ENCODE peak calls at places on chromosomes 6 and 20, in five cellular contexts. K, S, W, Q and O are unnamed samples.

GRCh38 chr20:45367126-45367525 is 4.2 kb downstream of the SYS1 start:
- DNase-seq in K (no peak), S (no peak), W (no peak), Q (no peak), O (no peak)

GRCh38 chr6:142276256-142276655 is 25.6 kb upstream of the ADGRG6 start:
- DNase-seq in K (no peak), S (no peak), W (no peak), Q (no peak), O (no peak)

GRCh38 chr6:160238786-160239751 is 19.6 kb downstream of the SLC22A2 start:
- DNase-seq in K (no peak), S (peak; percentile 35), W (no peak), Q (peak; percentile 6), O (no peak)

GRCh38 chr6:112936476-112936875 is 589.3 kb downstream of the RFPL4B start:
- DNase-seq in K (no peak), S (peak; percentile 86), W (no peak), Q (peak; percentile 85), O (peak; percentile 60)

GRCh38 chr6:144335914-144336313 is 50.8 kb downstream of the UTRN start:
- DNase-seq in K (no peak), S (no peak), W (no peak), Q (no peak), O (no peak)

GRCh38 chr6:2979819-2980464 is 8.6 kb upstream of the SERPINB6 start:
- DNase-seq in K (no peak), S (no peak), W (peak; percentile 15), Q (no peak), O (no peak)

GRCh38 chr20:41023549-41023948 is 5.1 kb upstream of the TOP1 start:
- DNase-seq in K (no peak), S (no peak), W (no peak), Q (no peak), O (no peak)

GRCh38 chr20:5508044-5508443 is 191.3 kb upstream of the PROKR2 start:
- DNase-seq in K (no peak), S (no peak), W (no peak), Q (no peak), O (no peak)

GRCh38 chr20:45011108-45011526 is 44.8 kb downstream of the STK4 start:
- DNase-seq in K (peak; percentile 92), S (peak; percentile 56), W (no peak), Q (peak; percentile 79), O (no peak)

GRCh38 chr6:166489301-166490155 is 97.0 kb downstream of the RAMACL start:
- DNase-seq in K (no peak), S (no peak), W (no peak), Q (no peak), O (no peak)

GRCh38 chr20:46139908-46140482 is 21.9 kb downstream of the CD40 start:
- DNase-seq in K (no peak), S (no peak), W (no peak), Q (no peak), O (no peak)

GRCh38 chr20:10376271-10377075 is 57.5 kb downstream of the MKKS start:
- DNase-seq in K (no peak), S (peak; percentile 70), W (no peak), Q (no peak), O (no peak)

GRCh38 chr20:25669826-25670422 is 26.7 kb downstream of the ZNF337 start:
- DNase-seq in K (no peak), S (peak; percentile 75), W (no peak), Q (peak; percentile 85), O (peak; percentile 47)

GRCh38 chr20:19212524-19213502 is at the start of gene SLC24A3:
- DNase-seq in K (no peak), S (no peak), W (no peak), Q (peak; percentile 31), O (peak; percentile 12)

GRCh38 chr20:49184691-49185070 is 3.5 kb downstream of the STAU1 start:
- DNase-seq in K (no peak), S (no peak), W (no peak), Q (no peak), O (no peak)

GRCh38 chr6:65075705-65076104 is 631.3 kb downstream of the EYS start:
- DNase-seq in K (no peak), S (no peak), W (no peak), Q (no peak), O (no peak)

GRCh38 chr6:14784596-14785360 is 461.1 kb upstream of the JARID2 start:
- DNase-seq in K (no peak), S (no peak), W (no peak), Q (no peak), O (no peak)

GRCh38 chr6:84847349-84848160 is 83.2 kb upstream of the TBX18 start:
- DNase-seq in K (no peak), S (peak; percentile 72), W (no peak), Q (peak; percentile 25), O (no peak)

GRCh38 chr6:46287681-46288080 is 116.9 kb upstream of the ENPP5 start:
- DNase-seq in K (no peak), S (no peak), W (no peak), Q (no peak), O (no peak)

GRCh38 chr6:20325641-20326421 is 75.8 kb upstream of the E2F3 start:
- DNase-seq in K (no peak), S (no peak), W (no peak), Q (no peak), O (no peak)

GRCh38 chr20:24987873-24988835 is 4.4 kb downstream of the APMAP start:
- DNase-seq in K (no peak), S (no peak), W (peak; percentile 49), Q (no peak), O (no peak)

GRCh38 chr20:50366270-50367103 is 143.7 kb upstream of the PTPN1 start:
- DNase-seq in K (peak; percentile 67), S (peak; percentile 85), W (no peak), Q (peak; percentile 95), O (peak; percentile 50)

GRCh38 chr20:63057133-63058117 is 50.7 kb upstream of the BHLHE23 start:
- DNase-seq in K (no peak), S (no peak), W (no peak), Q (peak; percentile 5), O (no peak)

GRCh38 chr6:132414761-132415160 is 13.5 kb upstream of the MOXD1 start:
- DNase-seq in K (no peak), S (peak; percentile 63), W (no peak), Q (no peak), O (no peak)

GRCh38 chr6:20126789-20127653 is 85.2 kb downstream of the MBOAT1 start:
- DNase-seq in K (peak; percentile 77), S (peak; percentile 16), W (no peak), Q (peak; percentile 50), O (peak; percentile 11)

GRCh38 chr6:133817460-133818047 is 71.4 kb upstream of the TCF21 start:
- DNase-seq in K (no peak), S (no peak), W (no peak), Q (no peak), O (no peak)

GRCh38 chr6:9830808-9831207 is 584.1 kb downstream of the TFAP2A start:
- DNase-seq in K (no peak), S (no peak), W (no peak), Q (no peak), O (no peak)

GRCh38 chr6:5898563-5898962 is 108.2 kb downstream of the NRN1 start:
- DNase-seq in K (no peak), S (no peak), W (no peak), Q (no peak), O (no peak)

GRCh38 chr6:81214414-81215091 is 537.9 kb downstream of the TENT5A start:
- DNase-seq in K (no peak), S (no peak), W (no peak), Q (no peak), O (no peak)

GRCh38 chr20:44997171-44997570 is 30.9 kb downstream of the STK4 start:
- DNase-seq in K (no peak), S (no peak), W (no peak), Q (no peak), O (no peak)

GRCh38 chr6:167699141-167700036 is 127.3 kb upstream of the AFDN start:
- DNase-seq in K (peak; percentile 50), S (no peak), W (no peak), Q (no peak), O (no peak)

GRCh38 chr6:27754408-27754782 is 157.8 kb downstream of the OR2B2 start:
- DNase-seq in K (no peak), S (no peak), W (no peak), Q (no peak), O (no peak)

GRCh38 chr6:27755768-27756167 is 156.4 kb downstream of the OR2B2 start:
- DNase-seq in K (no peak), S (no peak), W (no peak), Q (no peak), O (no peak)

GRCh38 chr6:27752038-27752885 is 159.9 kb downstream of the OR2B2 start:
- DNase-seq in K (peak; percentile 64), S (peak; percentile 55), W (no peak), Q (peak; percentile 84), O (peak; percentile 45)

GRCh38 chr6:27757307-27757706 is 154.9 kb downstream of the OR2B2 start:
- DNase-seq in K (no peak), S (peak; percentile 2), W (no peak), Q (peak; percentile 11), O (no peak)

DNA sequence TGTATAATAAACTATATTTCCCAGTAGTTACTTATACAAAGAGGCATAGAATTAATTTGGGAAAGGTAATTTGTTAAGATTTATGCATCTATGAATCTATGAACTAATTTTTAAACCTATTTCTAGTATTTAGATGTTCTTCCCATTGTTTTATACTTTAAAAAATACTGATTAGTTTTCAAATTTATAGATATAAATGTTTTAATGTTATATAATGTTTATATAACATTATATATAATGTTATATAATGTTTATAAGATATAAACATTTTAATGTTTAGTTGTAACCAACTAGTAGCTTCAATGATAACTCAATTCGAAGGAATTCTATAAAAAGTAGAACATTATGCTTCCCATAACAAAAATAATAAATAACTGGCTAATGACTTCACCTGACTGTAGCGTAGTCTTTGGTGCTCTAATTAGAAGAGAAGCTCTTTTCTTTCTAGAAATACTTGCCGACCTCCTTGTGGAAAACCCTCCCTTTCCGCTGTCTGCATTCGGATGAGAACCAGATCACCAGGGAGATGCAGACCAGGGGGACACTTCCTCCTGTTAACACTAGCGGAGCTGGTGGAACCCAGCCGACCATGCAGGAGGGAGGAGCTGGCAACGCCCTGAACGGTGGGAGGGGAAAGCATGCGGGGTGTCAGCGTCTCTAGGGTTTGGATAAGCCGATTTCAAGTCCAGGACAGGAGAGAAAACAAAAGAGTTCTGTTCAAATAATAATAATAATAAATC is 158.4 kb downstream of the OR2B2 start:
- DNase-seq in K (no peak), S (peak; percentile 80), W (no peak), Q (peak; percentile 80), O (no peak)
- TF ChIP-seq CTCF in K (no peak), S (peak; percentile 9), W (peak; percentile 23), Q (peak; percentile 37), O (no peak)

GRCh38 chr20:6829510-6830116 is 62.1 kb downstream of the BMP2 start:
- DNase-seq in K (no peak), S (no peak), W (no peak), Q (peak; percentile 5), O (no peak)
- TF ChIP-seq CTCF in K (no peak), S (no peak), W (peak; percentile 36), Q (peak; percentile 38), O (peak; percentile 24)

GRCh38 chr6:32692019-32692418 is 25.6 kb upstream of the HLA-DQB1 start:
- DNase-seq in K (no peak), S (no peak), W (no peak), Q (no peak), O (no peak)
- TF ChIP-seq CTCF in K (no peak), S (peak; percentile 6), W (no peak), Q (no peak), O (no peak)

DNA sequence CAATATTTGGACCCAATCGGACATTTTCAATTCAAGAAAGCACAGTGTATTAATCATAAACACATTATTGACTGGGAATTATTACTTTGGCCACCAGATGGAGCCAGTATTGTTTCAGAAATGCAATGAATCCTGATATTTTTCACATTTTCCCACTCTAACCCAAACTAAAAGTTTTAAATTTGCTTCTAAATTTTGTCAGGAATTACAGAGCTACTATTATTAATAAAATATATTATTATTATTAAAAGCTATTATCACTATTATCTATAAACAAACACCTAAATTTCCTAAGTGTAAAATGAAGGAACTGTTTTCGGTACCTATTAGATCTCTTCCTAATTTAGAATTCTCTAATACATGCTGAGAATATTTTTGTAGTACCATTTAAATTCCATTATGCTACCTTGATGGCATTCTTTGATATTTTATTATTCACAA is 245.3 kb downstream of the OGFRL1 start:
- DNase-seq in K (peak; percentile 67), S (no peak), W (no peak), Q (peak; percentile 48), O (no peak)
- TF ChIP-seq CTCF in K (no peak), S (peak; percentile 35), W (peak; percentile 74), Q (peak; percentile 61), O (peak; percentile 58)